ENCODE peak calls at places on chromosomes 4 and X, in eight cellular contexts. H is Panc1, P is keratinocyte, T is hepatocyte, G is fibroblast of lung, R is dorsolateral prefrontal cortex, N is tibial artery, D is tibial nerve. E is an unnamed sample.

GRCh38 chr4:73011629-73011985 is 57.9 kb downstream of the COX18 start:
- DNase-seq in N (no peak), G (no peak), T (no peak), R (no peak), P (no peak), D (no peak), H (no peak), E (no peak)

GRCh38 chr4:41963105-41963504 is 18.5 kb upstream of the DCAF4L1 start:
- DNase-seq in P (no peak), N (no peak), T (peak; percentile 24), H (no peak), G (peak; percentile 14), D (no peak), R (no peak), E (no peak)

GRCh38 chrX:84155938-84156337 is 32.1 kb downstream of the RPS6KA6 start:
- DNase-seq in R (no peak), G (peak; percentile 33), H (no peak), P (no peak), T (no peak), N (no peak), D (no peak), E (no peak)

GRCh38 chr4:144905286-144905685 is 192.7 kb downstream of the ANAPC10 start:
- DNase-seq in G (peak; percentile 23), N (no peak), D (no peak), P (no peak), H (no peak), T (no peak), R (no peak), E (no peak)

GRCh38 chr4:22607382-22607781 is 85.4 kb upstream of the GBA3 start:
- DNase-seq in N (no peak), G (peak; percentile 41), R (no peak), T (peak; percentile 71), P (no peak), H (no peak), D (no peak), E (no peak)

GRCh38 chr4:14810568-14810967 is 191.7 kb upstream of the CPEB2 start:
- DNase-seq in P (no peak), G (peak; percentile 39), H (no peak), D (no peak), R (no peak), N (no peak), T (no peak), E (no peak)

GRCh38 chr4:98516441-98517323 is 141.7 kb downstream of the TSPAN5 start:
- DNase-seq in R (no peak), G (peak; percentile 73), P (no peak), D (no peak), N (no peak), T (no peak), H (no peak), E (no peak)

GRCh38 chrX:119672252-119672825 is 20.6 kb downstream of the SEPTIN6 start:
- DNase-seq in T (no peak), R (no peak), D (no peak), G (no peak), H (no peak), P (no peak), N (no peak), E (no peak)

GRCh38 chrX:16869393-16870094 is 618 bp downstream of the RBBP7 start:
- DNase-seq in D (no peak), N (peak; percentile 61), P (no peak), H (no peak), G (no peak), T (peak; percentile 89), R (no peak), E (no peak)

GRCh38 chr4:52657630-52658501 is 1.2 kb downstream of the USP46 start:
- DNase-seq in G (peak; percentile 39), P (no peak), T (peak; percentile 77), H (no peak), D (no peak), N (no peak), R (peak; percentile 56), E (no peak)

GRCh38 chr4:12458621-12459020 is 1025.5 kb downstream of the RAB28 start:
- DNase-seq in G (no peak), T (no peak), D (no peak), P (no peak), H (no peak), R (no peak), N (no peak), E (no peak)

GRCh38 chrX:136711147-136711546 is 63.2 kb downstream of the CD40LG start:
- DNase-seq in T (peak; percentile 26), P (no peak), H (no peak), G (no peak), R (no peak), D (peak; percentile 28), N (peak; percentile 62), E (no peak)

GRCh38 chr4:1279253-1279652 is 10.4 kb upstream of the MAEA start:
- DNase-seq in R (no peak), G (no peak), N (no peak), D (no peak), T (no peak), P (no peak), H (no peak), E (no peak)

GRCh38 chrX:102154900-102155805 is 624 bp downstream of the BEX5 start:
- DNase-seq in P (no peak), D (no peak), R (peak; percentile 25), G (no peak), H (no peak), N (no peak), T (no peak), E (no peak)

GRCh38 chr4:3613980-3614730 is 81.9 kb upstream of the LRPAP1 start:
- DNase-seq in T (no peak), R (peak; percentile 95), H (no peak), G (no peak), P (no peak), N (peak; percentile 66), D (no peak), E (no peak)

GRCh38 chr4:185019451-185020292 is 1.4 kb downstream of the HELT start:
- DNase-seq in G (no peak), H (no peak), T (no peak), N (no peak), D (no peak), R (no peak), P (no peak), E (no peak)

GRCh38 chr4:88743696-88744095 is 46.1 kb upstream of the NAP1L5 start:
- DNase-seq in H (no peak), G (peak; percentile 95), P (no peak), R (no peak), T (no peak), N (no peak), D (no peak), E (peak; percentile 58)

GRCh38 chr4:74618659-74619058 is 173.7 kb downstream of the AREG start:
- DNase-seq in R (no peak), D (no peak), P (no peak), N (no peak), G (peak; percentile 76), T (no peak), H (no peak), E (no peak)

GRCh38 chrX:136953867-136954787 is 73.6 kb upstream of the RBMX start:
- DNase-seq in P (peak; percentile 17), G (peak; percentile 62), H (peak; percentile 27), D (peak; percentile 17), R (peak; percentile 62), N (peak; percentile 65), T (peak; percentile 83), E (peak; percentile 16)

GRCh38 chr4:176376032-176376614 is 56.4 kb downstream of the SPCS3 start:
- DNase-seq in H (no peak), P (peak; percentile 1), G (peak; percentile 23), T (peak; percentile 7), N (no peak), D (no peak), R (no peak), E (no peak)

GRCh38 chrX:132732236-132732635 is 226.2 kb downstream of the HS6ST2 start:
- DNase-seq in R (no peak), G (no peak), P (no peak), N (no peak), H (no peak), T (no peak), D (no peak), E (no peak)

DNA sequence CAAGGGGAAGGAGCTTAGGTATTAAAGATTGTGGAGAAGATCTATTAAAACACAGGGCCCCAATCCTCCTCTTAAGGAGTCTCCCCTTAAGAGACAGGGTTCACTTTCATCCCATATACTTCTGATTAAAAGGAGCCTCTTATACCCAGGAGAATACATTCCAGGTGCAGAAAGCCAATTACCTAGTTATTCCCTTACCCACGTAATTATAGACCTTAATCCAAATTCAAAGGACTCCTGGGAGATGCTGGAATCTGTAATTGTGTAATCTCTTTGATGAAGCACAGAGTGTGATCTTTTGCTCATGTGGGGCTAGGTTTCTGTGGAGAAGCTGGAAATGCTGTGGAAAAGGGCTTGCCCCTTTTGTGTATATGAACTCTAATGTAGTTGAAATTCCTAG is 1.4 kb upstream of the SEC24B start:
- DNase-seq in T (no peak), N (no peak), G (no peak), D (no peak), R (no peak), P (no peak), H (no peak), E (no peak)
- H3K4me3 ChIP-seq in T (peak overlapping the region; percentile 1), N (no peak overlapping the region), G (peak overlapping the region; percentile 89), D (no peak overlapping the region), R (no peak overlapping the region), P (peak overlapping the region; percentile 85), H (no peak overlapping the region), E (no peak overlapping the region)

GRCh38 chrX:53550756-53551463 is 116.7 kb upstream of the HSD17B10 start:
- DNase-seq in G (no peak), N (no peak), T (no peak), P (no peak), D (no peak), R (no peak), H (no peak), E (no peak)

GRCh38 chrX:53547668-53548067 is 113.5 kb upstream of the HSD17B10 start:
- DNase-seq in D (no peak), R (no peak), T (no peak), H (no peak), N (no peak), P (no peak), G (no peak), E (no peak)

GRCh38 chrX:53544936-53545335 is 110.8 kb upstream of the HSD17B10 start:
- DNase-seq in D (no peak), N (no peak), H (no peak), P (no peak), R (no peak), T (no peak), G (no peak), E (no peak)
- H3K27me3 ChIP-seq in D (no peaks in the 10 kb centered on the region), N (no peaks in the 10 kb centered on the region), H (no peaks in the 10 kb centered on the region), P (no peaks in the 10 kb centered on the region), R (no peaks in the 10 kb centered on the region), T (no peaks in the 10 kb centered on the region), G (no peaks in the 10 kb centered on the region), E (no peaks in the 10 kb centered on the region)

DNA sequence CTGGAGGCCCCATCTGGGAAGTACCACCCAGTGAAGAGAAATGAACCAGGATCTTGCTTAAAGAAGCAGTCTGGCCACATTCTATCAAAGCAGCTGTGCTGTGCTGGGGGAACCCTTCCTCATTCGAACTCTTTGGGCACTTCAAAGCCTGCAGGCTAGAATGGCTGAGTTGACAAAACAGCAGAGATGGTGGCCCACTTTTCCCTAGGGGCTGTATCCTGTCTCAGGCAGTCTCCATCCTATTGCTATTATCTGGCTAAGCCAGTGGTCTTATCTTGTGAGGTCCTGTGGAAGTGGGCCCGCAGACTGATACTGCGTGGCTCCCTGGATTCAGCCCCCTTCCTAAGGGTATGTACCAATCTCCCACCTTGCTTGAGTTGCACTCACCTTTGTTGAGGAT is 114.3 kb downstream of the VSIG4 start:
- DNase-seq in R (no peak), P (no peak), H (no peak), G (no peak), D (no peak), T (no peak), N (no peak), E (no peak)
- TF ChIP-seq CTCF in R (no peak), P (no peak), H (no peak), G (no peak), D (no peak), T (no peak), N (no peak), E (no peak)

GRCh38 chrX:8579602-8580001 is 115.0 kb downstream of the VCX3B start:
- DNase-seq in N (no peak), T (no peak), R (no peak), H (no peak), G (no peak), P (no peak), D (no peak), E (no peak)
- H3K4me3 ChIP-seq in N (no peak overlapping the region), T (no peak overlapping the region), R (no peak overlapping the region), H (no peak overlapping the region), G (no peak overlapping the region), P (no peak overlapping the region), D (no peak overlapping the region), E (no peak overlapping the region)